ENCODE peak calls at places on chromosome 1, in four cellular contexts. One of them, this sample, is unnamed.

GRCh38 chr1:109978761-109979488 is 5.6 kb upstream of the AHCYL1 start:
- DNase-seq in mesenchymal stem cell: peak
- DNase-seq in adipocyte: peak
- DNase-seq in NCI-H1694: no peak
- DNase-seq in this sample: peak

GRCh38 chr1:154608522-154609294 is 722 bp upstream of the ADAR start:
- DNase-seq in NCI-H1694: peak
- DNase-seq in adipocyte: peak
- DNase-seq in mesenchymal stem cell: peak
- DNase-seq in this sample: peak

GRCh38 chr1:28173151-28173979 is 3.1 kb downstream of the PTAFR start:
- DNase-seq in mesenchymal stem cell: peak
- DNase-seq in NCI-H1694: no peak
- DNase-seq in adipocyte: no peak
- DNase-seq in this sample: no peak

GRCh38 chr1:232009741-232010140 is 383.2 kb downstream of the DISC1 start:
- DNase-seq in mesenchymal stem cell: no peak
- DNase-seq in adipocyte: no peak
- DNase-seq in NCI-H1694: no peak
- DNase-seq in this sample: no peak

GRCh38 chr1:178330848-178331497 is 165.8 kb downstream of the CLEC20A start:
- DNase-seq in mesenchymal stem cell: no peak
- DNase-seq in NCI-H1694: no peak
- DNase-seq in adipocyte: no peak
- DNase-seq in this sample: no peak

GRCh38 chr1:174652496-174653280 is 204.9 kb downstream of the GPR52 start:
- DNase-seq in mesenchymal stem cell: peak
- DNase-seq in NCI-H1694: no peak
- DNase-seq in adipocyte: no peak
- DNase-seq in this sample: no peak

GRCh38 chr1:27992271-27992670 is 32.5 kb downstream of the XKR8 start:
- DNase-seq in adipocyte: no peak
- DNase-seq in NCI-H1694: no peak
- DNase-seq in mesenchymal stem cell: no peak
- DNase-seq in this sample: no peak

GRCh38 chr1:173392895-173393654 is 84.1 kb upstream of the PRDX6 start:
- DNase-seq in mesenchymal stem cell: peak
- DNase-seq in NCI-H1694: no peak
- DNase-seq in adipocyte: peak
- DNase-seq in this sample: peak

GRCh38 chr1:207397525-207397926 is 56.6 kb upstream of the CR2 start:
- DNase-seq in mesenchymal stem cell: no peak
- DNase-seq in NCI-H1694: no peak
- DNase-seq in adipocyte: no peak
- DNase-seq in this sample: no peak

GRCh38 chr1:94843846-94844245 is 23.7 kb downstream of the SLC44A3 start:
- DNase-seq in adipocyte: no peak
- DNase-seq in NCI-H1694: no peak
- DNase-seq in mesenchymal stem cell: no peak
- DNase-seq in this sample: no peak

GRCh38 chr1:161032409-161032808 is 6.4 kb downstream of the TSTD1 start:
- DNase-seq in adipocyte: peak
- DNase-seq in NCI-H1694: no peak
- DNase-seq in mesenchymal stem cell: no peak
- DNase-seq in this sample: peak

GRCh38 chr1:67190942-67191341 is 24.7 kb downstream of the IL23R start:
- DNase-seq in NCI-H1694: no peak
- DNase-seq in mesenchymal stem cell: no peak
- DNase-seq in adipocyte: no peak
- DNase-seq in this sample: no peak

GRCh38 chr1:6871300-6871972 is 86.2 kb downstream of the CAMTA1 start:
- DNase-seq in adipocyte: no peak
- DNase-seq in NCI-H1694: no peak
- DNase-seq in mesenchymal stem cell: no peak
- DNase-seq in this sample: no peak

GRCh38 chr1:56060901-56061300 is 518.5 kb downstream of the PLPP3 start:
- DNase-seq in NCI-H1694: no peak
- DNase-seq in mesenchymal stem cell: peak
- DNase-seq in adipocyte: peak
- DNase-seq in this sample: peak

GRCh38 chr1:89954401-89954800 is 40.5 kb upstream of the ZNF326 start:
- DNase-seq in NCI-H1694: no peak
- DNase-seq in adipocyte: no peak
- DNase-seq in mesenchymal stem cell: no peak
- DNase-seq in this sample: no peak

GRCh38 chr1:195721210-195721971 is 886.8 kb downstream of the KCNT2 start:
- DNase-seq in mesenchymal stem cell: no peak
- DNase-seq in NCI-H1694: no peak
- DNase-seq in adipocyte: no peak
- DNase-seq in this sample: no peak

GRCh38 chr1:34066921-34067603 is 98.0 kb downstream of the CSMD2 start:
- DNase-seq in adipocyte: peak
- DNase-seq in NCI-H1694: no peak
- DNase-seq in mesenchymal stem cell: no peak
- DNase-seq in this sample: peak

GRCh38 chr1:65813956-65814355 is 21.3 kb downstream of the PDE4B start:
- DNase-seq in NCI-H1694: peak
- DNase-seq in adipocyte: peak
- DNase-seq in mesenchymal stem cell: no peak
- DNase-seq in this sample: no peak

GRCh38 chr1:47621483-47621882 is 183.6 kb downstream of the FOXD2 start:
- DNase-seq in mesenchymal stem cell: no peak
- DNase-seq in adipocyte: no peak
- DNase-seq in NCI-H1694: no peak
- DNase-seq in this sample: no peak